ENCODE peak calls at places on chromosome 21, in five cellular contexts. A, F, U, V and R are unnamed samples.

GRCh38 chr21:37783016-37783415 is 133.2 kb downstream of the KCNJ6 start:
- DNase-seq in A (no peak), F (no peak), U (peak), V (peak), R (no peak)

GRCh38 chr21:34836103-34836932 is 167.5 kb downstream of the CLIC6 start:
- DNase-seq in A (peak), F (peak), U (peak), V (peak), R (peak)

GRCh38 chr21:41188476-41189146 is 20.7 kb downstream of the BACE2 start:
- DNase-seq in A (no peak), F (no peak), U (peak), V (no peak), R (no peak)

GRCh38 chr21:35011681-35012080 is 37.4 kb downstream of the RUNX1 start:
- DNase-seq in A (no peak), F (peak), U (no peak), V (peak), R (no peak)

GRCh38 chr21:19122371-19122770 is 718.8 kb upstream of the TMPRSS15 start:
- DNase-seq in A (no peak), F (no peak), U (no peak), V (no peak), R (no peak)

GRCh38 chr21:26946744-26947446 is 20.0 kb downstream of the ADAMTS5 start:
- DNase-seq in A (no peak), F (no peak), U (peak), V (no peak), R (no peak)

GRCh38 chr21:34268493-34268892 is 95.3 kb upstream of the KCNE2 start:
- DNase-seq in A (no peak), F (no peak), U (no peak), V (no peak), R (no peak)

GRCh38 chr21:33550772-33551660 is 8.2 kb downstream of the SON start:
- DNase-seq in A (no peak), F (no peak), U (no peak), V (no peak), R (no peak)

GRCh38 chr21:35658242-35658641 is 402.1 kb downstream of the SETD4 start:
- DNase-seq in A (no peak), F (peak), U (peak), V (peak), R (no peak)

GRCh38 chr21:31414601-31415000 is 70.5 kb upstream of the TIAM1 start:
- DNase-seq in A (no peak), F (no peak), U (no peak), V (no peak), R (no peak)

GRCh38 chr21:15309721-15310120 is 244.9 kb upstream of the NRIP1 start:
- DNase-seq in A (no peak), F (no peak), U (peak), V (no peak), R (no peak)

GRCh38 chr21:32572574-32573420 is 12.5 kb downstream of the TCP10L start:
- DNase-seq in A (no peak), F (no peak), U (no peak), V (no peak), R (peak)

GRCh38 chr21:17491716-17492414 is 21.0 kb upstream of the CXADR start:
- DNase-seq in A (peak), F (peak), U (peak), V (peak), R (no peak)

GRCh38 chr21:29025328-29025713 is 853 bp downstream of the USP16 start:
- DNase-seq in A (no peak), F (peak), U (peak), V (no peak), R (no peak)

GRCh38 chr21:39022035-39022900 is 161.0 kb downstream of the PSMG1 start:
- DNase-seq in A (no peak), F (no peak), U (no peak), V (no peak), R (peak)

GRCh38 chr21:20627594-20627993 is 370.6 kb upstream of the NCAM2 start:
- DNase-seq in A (no peak), F (no peak), U (no peak), V (no peak), R (no peak)

GRCh38 chr21:38156200-38156599 is 100.6 kb upstream of the KCNJ15 start:
- DNase-seq in A (no peak), F (no peak), U (no peak), V (no peak), R (no peak)

GRCh38 chr21:28298251-28298672 is 694.4 kb downstream of the LTN1 start:
- DNase-seq in A (no peak), F (no peak), U (peak), V (peak), R (no peak)

GRCh38 chr21:21137986-21138385 is 139.8 kb downstream of the NCAM2 start:
- DNase-seq in A (no peak), F (no peak), U (peak), V (peak), R (no peak)

GRCh38 chr21:25179116-25179515 is 428.2 kb downstream of the MRPL39 start:
- DNase-seq in A (no peak), F (peak), U (no peak), V (peak), R (no peak)

GRCh38 chr21:16536661-16537359 is 807.0 kb downstream of the USP25 start:
- DNase-seq in A (no peak), F (no peak), U (peak), V (peak), R (no peak)

GRCh38 chr21:15495965-15496364 is 233.8 kb upstream of the USP25 start:
- DNase-seq in A (no peak), F (no peak), U (peak), V (peak), R (no peak)

GRCh38 chr21:16279658-16280581 is 550.1 kb downstream of the USP25 start:
- DNase-seq in A (no peak), F (no peak), U (peak), V (peak), R (no peak)

GRCh38 chr21:42234026-42234425 is 15.1 kb downstream of the ABCG1 start:
- DNase-seq in A (no peak), F (no peak), U (no peak), V (no peak), R (no peak)
- H3K4me3 ChIP-seq in A (peak), F (no peak), U (no peak), V (no peak), R (peak)

GRCh38 chr21:46154155-46154954 is 1.0 kb downstream of the FTCD start:
- DNase-seq in A (no peak), F (no peak), U (no peak), V (no peak), R (peak)

GRCh38 chr21:46154955-46155513 is 345 bp downstream of the FTCD start:
- DNase-seq in A (no peak), F (no peak), U (no peak), V (no peak), R (peak)

GRCh38 chr21:46152939-46153258 is 2.5 kb downstream of the FTCD start:
- DNase-seq in A (no peak), F (no peak), U (no peak), V (no peak), R (no peak)

GRCh38 chr21:46151989-46152938 is 3.1 kb downstream of the FTCD start:
- DNase-seq in A (no peak), F (no peak), U (no peak), V (no peak), R (peak)

GRCh38 chr21:46153259-46154154 is 1.9 kb downstream of the FTCD start:
- DNase-seq in A (peak), F (peak), U (no peak), V (no peak), R (peak)
- H3K4me3 ChIP-seq in A (no peak), F (no peak), U (no peak), V (no peak), R (no peak)

GRCh38 chr21:36704958-36705678 is 6.2 kb downstream of the SIM2 start:
- DNase-seq in A (no peak), F (no peak), U (no peak), V (no peak), R (no peak)
- H3K4me3 ChIP-seq in A (no peak), F (no peak), U (no peak), V (no peak), R (no peak)

GRCh38 chr21:45644041-45644906 is 749 bp downstream of the PCBP3 start:
- DNase-seq in A (no peak), F (peak), U (no peak), V (peak), R (peak)
- H3K4me3 ChIP-seq in A (peak), F (peak), U (peak), V (peak), R (peak)

GRCh38 chr21:43954042-43954441 is 58.1 kb upstream of the TRAPPC10 start:
- DNase-seq in A (no peak), F (no peak), U (no peak), V (no peak), R (no peak)
- H3K4me3 ChIP-seq in A (no peak), F (no peak), U (no peak), V (no peak), R (no peak)

GRCh38 chr21:44005593-44005992 is 6.5 kb upstream of the TRAPPC10 start:
- DNase-seq in A (no peak), F (no peak), U (no peak), V (no peak), R (peak)

GRCh38 chr21:44003307-44003966 is 8.7 kb upstream of the TRAPPC10 start:
- DNase-seq in A (no peak), F (no peak), U (no peak), V (no peak), R (no peak)

GRCh38 chr21:44005071-44005470 is 7.0 kb upstream of the TRAPPC10 start:
- DNase-seq in A (no peak), F (no peak), U (no peak), V (no peak), R (no peak)

GRCh38 chr21:44006656-44007055 is 5.5 kb upstream of the TRAPPC10 start:
- DNase-seq in A (no peak), F (no peak), U (peak), V (no peak), R (no peak)

DNA sequence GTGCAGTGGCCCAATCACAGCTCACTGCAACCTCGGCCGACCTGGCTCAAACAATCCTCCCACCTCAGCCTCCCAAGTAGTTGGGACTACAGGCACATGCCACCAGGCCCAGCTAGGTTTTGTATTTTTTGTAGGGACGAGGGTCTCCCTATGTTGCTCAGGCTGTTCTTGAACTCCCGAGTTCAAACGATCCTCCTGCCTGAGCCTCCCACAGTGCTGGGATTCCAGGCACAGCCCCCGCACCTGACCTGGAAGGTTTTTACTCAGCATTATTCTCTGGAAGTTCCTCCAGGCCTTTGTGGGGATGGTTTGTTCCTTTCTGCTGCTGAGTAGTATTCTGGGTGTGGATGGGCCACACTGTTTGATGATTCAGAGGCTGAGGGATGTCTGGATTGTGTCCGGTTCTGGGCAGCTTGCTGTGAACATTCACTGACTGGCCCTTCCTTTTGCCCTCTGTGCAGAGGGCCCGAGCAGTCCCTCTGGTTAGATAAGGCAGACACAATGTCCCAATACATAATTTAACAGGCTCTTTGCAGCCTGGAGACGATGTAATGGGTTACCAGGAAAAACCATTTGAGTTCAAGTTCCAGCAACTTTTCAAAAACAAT is 6.0 kb upstream of the TRAPPC10 start:
- DNase-seq in A (peak), F (no peak), U (peak), V (peak), R (no peak)
- H3K4me3 ChIP-seq in A (no peak), F (no peak), U (no peak), V (no peak), R (no peak)